ENCODE peak calls at places on chromosomes 1 and 21, in nine cellular contexts. One of them, this sample, is unnamed.

GRCh38 chr1:43530483-43531452 is at the start of gene PTPRF:
- DNase-seq in glutamatergic neuron: peak; percentile 74
- DNase-seq in stimulated activated CD4-positive, alpha-beta T cell treated with anti-CD3 and anti-CD28 coated beads, Interleukin-2, amount 100 ng/mL, for 48 hours: peak; percentile 44
- DNase-seq in effector CD4-positive, alpha-beta T cell: no peak
- DNase-seq in psoas muscle: peak; percentile 62
- DNase-seq in CD8-positive, alpha-beta memory T cell: peak; percentile 15
- DNase-seq in naive B cell: peak; percentile 13
- DNase-seq in GM12892: no peak
- DNase-seq in stimulated activated CD8-positive, alpha-beta memory T cell treated with anti-CD3 and anti-CD28 coated beads, Interleukin-4, amount 100 ng/mL, for 1 hour: no peak
- DNase-seq in this sample: peak; percentile 23

GRCh38 chr1:10429868-10430215 is 391 bp upstream of the CENPS start:
- DNase-seq in glutamatergic neuron: no peak
- DNase-seq in stimulated activated CD4-positive, alpha-beta T cell treated with anti-CD3 and anti-CD28 coated beads, Interleukin-2, amount 100 ng/mL, for 48 hours: no peak
- DNase-seq in effector CD4-positive, alpha-beta T cell: no peak
- DNase-seq in psoas muscle: no peak
- DNase-seq in CD8-positive, alpha-beta memory T cell: no peak
- DNase-seq in naive B cell: no peak
- DNase-seq in GM12892: no peak
- DNase-seq in stimulated activated CD8-positive, alpha-beta memory T cell treated with anti-CD3 and anti-CD28 coated beads, Interleukin-4, amount 100 ng/mL, for 1 hour: no peak
- DNase-seq in this sample: no peak

GRCh38 chr1:94731891-94732290 is 88.3 kb upstream of the SLC44A3 start:
- DNase-seq in glutamatergic neuron: no peak
- DNase-seq in stimulated activated CD4-positive, alpha-beta T cell treated with anti-CD3 and anti-CD28 coated beads, Interleukin-2, amount 100 ng/mL, for 48 hours: no peak
- DNase-seq in effector CD4-positive, alpha-beta T cell: no peak
- DNase-seq in psoas muscle: no peak
- DNase-seq in CD8-positive, alpha-beta memory T cell: no peak
- DNase-seq in naive B cell: no peak
- DNase-seq in GM12892: no peak
- DNase-seq in stimulated activated CD8-positive, alpha-beta memory T cell treated with anti-CD3 and anti-CD28 coated beads, Interleukin-4, amount 100 ng/mL, for 1 hour: no peak
- DNase-seq in this sample: no peak

GRCh38 chr1:171597203-171597602 is 24.8 kb upstream of the MYOCOS start:
- DNase-seq in glutamatergic neuron: no peak
- DNase-seq in stimulated activated CD4-positive, alpha-beta T cell treated with anti-CD3 and anti-CD28 coated beads, Interleukin-2, amount 100 ng/mL, for 48 hours: no peak
- DNase-seq in effector CD4-positive, alpha-beta T cell: no peak
- DNase-seq in psoas muscle: no peak
- DNase-seq in CD8-positive, alpha-beta memory T cell: no peak
- DNase-seq in naive B cell: no peak
- DNase-seq in GM12892: no peak
- DNase-seq in stimulated activated CD8-positive, alpha-beta memory T cell treated with anti-CD3 and anti-CD28 coated beads, Interleukin-4, amount 100 ng/mL, for 1 hour: no peak
- DNase-seq in this sample: no peak

GRCh38 chr1:89986020-89986419 is 8.9 kb upstream of the ZNF326 start:
- DNase-seq in glutamatergic neuron: no peak
- DNase-seq in stimulated activated CD4-positive, alpha-beta T cell treated with anti-CD3 and anti-CD28 coated beads, Interleukin-2, amount 100 ng/mL, for 48 hours: no peak
- DNase-seq in effector CD4-positive, alpha-beta T cell: no peak
- DNase-seq in psoas muscle: no peak
- DNase-seq in CD8-positive, alpha-beta memory T cell: no peak
- DNase-seq in naive B cell: no peak
- DNase-seq in GM12892: no peak
- DNase-seq in stimulated activated CD8-positive, alpha-beta memory T cell treated with anti-CD3 and anti-CD28 coated beads, Interleukin-4, amount 100 ng/mL, for 1 hour: no peak
- DNase-seq in this sample: no peak

GRCh38 chr1:41713141-41713540 is 205.6 kb downstream of the HIVEP3 start:
- DNase-seq in glutamatergic neuron: no peak
- DNase-seq in stimulated activated CD4-positive, alpha-beta T cell treated with anti-CD3 and anti-CD28 coated beads, Interleukin-2, amount 100 ng/mL, for 48 hours: no peak
- DNase-seq in effector CD4-positive, alpha-beta T cell: no peak
- DNase-seq in psoas muscle: no peak
- DNase-seq in CD8-positive, alpha-beta memory T cell: no peak
- DNase-seq in naive B cell: no peak
- DNase-seq in GM12892: no peak
- DNase-seq in stimulated activated CD8-positive, alpha-beta memory T cell treated with anti-CD3 and anti-CD28 coated beads, Interleukin-4, amount 100 ng/mL, for 1 hour: no peak
- DNase-seq in this sample: no peak

GRCh38 chr1:38088366-38088765 is 41.8 kb upstream of the POU3F1 start:
- DNase-seq in glutamatergic neuron: no peak
- DNase-seq in stimulated activated CD4-positive, alpha-beta T cell treated with anti-CD3 and anti-CD28 coated beads, Interleukin-2, amount 100 ng/mL, for 48 hours: no peak
- DNase-seq in effector CD4-positive, alpha-beta T cell: no peak
- DNase-seq in psoas muscle: no peak
- DNase-seq in CD8-positive, alpha-beta memory T cell: no peak
- DNase-seq in naive B cell: no peak
- DNase-seq in GM12892: no peak
- DNase-seq in stimulated activated CD8-positive, alpha-beta memory T cell treated with anti-CD3 and anti-CD28 coated beads, Interleukin-4, amount 100 ng/mL, for 1 hour: no peak
- DNase-seq in this sample: no peak

GRCh38 chr1:154431586-154432373 is 26.6 kb downstream of the IL6R start:
- DNase-seq in glutamatergic neuron: no peak
- DNase-seq in stimulated activated CD4-positive, alpha-beta T cell treated with anti-CD3 and anti-CD28 coated beads, Interleukin-2, amount 100 ng/mL, for 48 hours: peak; percentile 55
- DNase-seq in effector CD4-positive, alpha-beta T cell: no peak
- DNase-seq in psoas muscle: peak; percentile 70
- DNase-seq in CD8-positive, alpha-beta memory T cell: no peak
- DNase-seq in naive B cell: no peak
- DNase-seq in GM12892: no peak
- DNase-seq in stimulated activated CD8-positive, alpha-beta memory T cell treated with anti-CD3 and anti-CD28 coated beads, Interleukin-4, amount 100 ng/mL, for 1 hour: no peak
- DNase-seq in this sample: peak; percentile 25

GRCh38 chr1:115643636-115644035 is 1.9 kb downstream of the VANGL1 start:
- DNase-seq in glutamatergic neuron: no peak
- DNase-seq in stimulated activated CD4-positive, alpha-beta T cell treated with anti-CD3 and anti-CD28 coated beads, Interleukin-2, amount 100 ng/mL, for 48 hours: no peak
- DNase-seq in effector CD4-positive, alpha-beta T cell: no peak
- DNase-seq in psoas muscle: no peak
- DNase-seq in CD8-positive, alpha-beta memory T cell: no peak
- DNase-seq in naive B cell: no peak
- DNase-seq in GM12892: no peak
- DNase-seq in stimulated activated CD8-positive, alpha-beta memory T cell treated with anti-CD3 and anti-CD28 coated beads, Interleukin-4, amount 100 ng/mL, for 1 hour: no peak
- DNase-seq in this sample: no peak

GRCh38 chr1:198771562-198772153 is 132.8 kb downstream of the PTPRC start:
- DNase-seq in glutamatergic neuron: no peak
- DNase-seq in stimulated activated CD4-positive, alpha-beta T cell treated with anti-CD3 and anti-CD28 coated beads, Interleukin-2, amount 100 ng/mL, for 48 hours: no peak
- DNase-seq in effector CD4-positive, alpha-beta T cell: no peak
- DNase-seq in psoas muscle: no peak
- DNase-seq in CD8-positive, alpha-beta memory T cell: no peak
- DNase-seq in naive B cell: peak; percentile 19
- DNase-seq in GM12892: no peak
- DNase-seq in stimulated activated CD8-positive, alpha-beta memory T cell treated with anti-CD3 and anti-CD28 coated beads, Interleukin-4, amount 100 ng/mL, for 1 hour: no peak
- DNase-seq in this sample: no peak

GRCh38 chr1:31135973-31136600 is 70.6 kb upstream of the PUM1 start:
- DNase-seq in glutamatergic neuron: no peak
- DNase-seq in stimulated activated CD4-positive, alpha-beta T cell treated with anti-CD3 and anti-CD28 coated beads, Interleukin-2, amount 100 ng/mL, for 48 hours: no peak
- DNase-seq in effector CD4-positive, alpha-beta T cell: no peak
- DNase-seq in psoas muscle: no peak
- DNase-seq in CD8-positive, alpha-beta memory T cell: no peak
- DNase-seq in naive B cell: no peak
- DNase-seq in GM12892: no peak
- DNase-seq in stimulated activated CD8-positive, alpha-beta memory T cell treated with anti-CD3 and anti-CD28 coated beads, Interleukin-4, amount 100 ng/mL, for 1 hour: no peak
- DNase-seq in this sample: no peak

GRCh38 chr1:46198026-46198826 is at the start of gene POMGNT1:
- DNase-seq in glutamatergic neuron: peak; percentile 80
- DNase-seq in stimulated activated CD4-positive, alpha-beta T cell treated with anti-CD3 and anti-CD28 coated beads, Interleukin-2, amount 100 ng/mL, for 48 hours: peak; percentile 68
- DNase-seq in effector CD4-positive, alpha-beta T cell: peak; percentile 58
- DNase-seq in psoas muscle: peak; percentile 78
- DNase-seq in CD8-positive, alpha-beta memory T cell: peak; percentile 67
- DNase-seq in naive B cell: peak; percentile 73
- DNase-seq in GM12892: peak; percentile 98
- DNase-seq in stimulated activated CD8-positive, alpha-beta memory T cell treated with anti-CD3 and anti-CD28 coated beads, Interleukin-4, amount 100 ng/mL, for 1 hour: peak; percentile 35
- DNase-seq in this sample: peak; percentile 66

GRCh38 chr21:32463367-32463766 is 50.9 kb downstream of the EVA1C start:
- DNase-seq in glutamatergic neuron: no peak
- DNase-seq in stimulated activated CD4-positive, alpha-beta T cell treated with anti-CD3 and anti-CD28 coated beads, Interleukin-2, amount 100 ng/mL, for 48 hours: no peak
- DNase-seq in effector CD4-positive, alpha-beta T cell: no peak
- DNase-seq in psoas muscle: no peak
- DNase-seq in CD8-positive, alpha-beta memory T cell: no peak
- DNase-seq in naive B cell: no peak
- DNase-seq in GM12892: no peak
- DNase-seq in stimulated activated CD8-positive, alpha-beta memory T cell treated with anti-CD3 and anti-CD28 coated beads, Interleukin-4, amount 100 ng/mL, for 1 hour: no peak
- DNase-seq in this sample: no peak

GRCh38 chr1:112673589-112674439 is 645 bp upstream of the MOV10 start:
- DNase-seq in glutamatergic neuron: no peak
- DNase-seq in stimulated activated CD4-positive, alpha-beta T cell treated with anti-CD3 and anti-CD28 coated beads, Interleukin-2, amount 100 ng/mL, for 48 hours: no peak
- DNase-seq in effector CD4-positive, alpha-beta T cell: no peak
- DNase-seq in psoas muscle: no peak
- DNase-seq in CD8-positive, alpha-beta memory T cell: no peak
- DNase-seq in naive B cell: peak; percentile 13
- DNase-seq in GM12892: no peak
- DNase-seq in stimulated activated CD8-positive, alpha-beta memory T cell treated with anti-CD3 and anti-CD28 coated beads, Interleukin-4, amount 100 ng/mL, for 1 hour: no peak
- DNase-seq in this sample: no peak

GRCh38 chr1:19478241-19478780 is 7.0 kb downstream of the CAPZB start:
- DNase-seq in glutamatergic neuron: no peak
- DNase-seq in stimulated activated CD4-positive, alpha-beta T cell treated with anti-CD3 and anti-CD28 coated beads, Interleukin-2, amount 100 ng/mL, for 48 hours: no peak
- DNase-seq in effector CD4-positive, alpha-beta T cell: no peak
- DNase-seq in psoas muscle: no peak
- DNase-seq in CD8-positive, alpha-beta memory T cell: no peak
- DNase-seq in naive B cell: no peak
- DNase-seq in GM12892: no peak
- DNase-seq in stimulated activated CD8-positive, alpha-beta memory T cell treated with anti-CD3 and anti-CD28 coated beads, Interleukin-4, amount 100 ng/mL, for 1 hour: no peak
- DNase-seq in this sample: no peak

GRCh38 chr1:38576241-38576640 is 283.3 kb downstream of the RRAGC start:
- DNase-seq in glutamatergic neuron: no peak
- DNase-seq in stimulated activated CD4-positive, alpha-beta T cell treated with anti-CD3 and anti-CD28 coated beads, Interleukin-2, amount 100 ng/mL, for 48 hours: no peak
- DNase-seq in effector CD4-positive, alpha-beta T cell: no peak
- DNase-seq in psoas muscle: no peak
- DNase-seq in CD8-positive, alpha-beta memory T cell: no peak
- DNase-seq in naive B cell: no peak
- DNase-seq in GM12892: no peak
- DNase-seq in stimulated activated CD8-positive, alpha-beta memory T cell treated with anti-CD3 and anti-CD28 coated beads, Interleukin-4, amount 100 ng/mL, for 1 hour: no peak
- DNase-seq in this sample: no peak

GRCh38 chr1:167345386-167345733 is 124.7 kb downstream of the POU2F1 start:
- DNase-seq in glutamatergic neuron: no peak
- DNase-seq in stimulated activated CD4-positive, alpha-beta T cell treated with anti-CD3 and anti-CD28 coated beads, Interleukin-2, amount 100 ng/mL, for 48 hours: no peak
- DNase-seq in effector CD4-positive, alpha-beta T cell: no peak
- DNase-seq in psoas muscle: no peak
- DNase-seq in CD8-positive, alpha-beta memory T cell: no peak
- DNase-seq in naive B cell: no peak
- DNase-seq in GM12892: no peak
- DNase-seq in stimulated activated CD8-positive, alpha-beta memory T cell treated with anti-CD3 and anti-CD28 coated beads, Interleukin-4, amount 100 ng/mL, for 1 hour: no peak
- DNase-seq in this sample: no peak

GRCh38 chr1:90835661-90836344 is 118.7 kb upstream of the BARHL2 start:
- DNase-seq in glutamatergic neuron: peak; percentile 24
- DNase-seq in stimulated activated CD4-positive, alpha-beta T cell treated with anti-CD3 and anti-CD28 coated beads, Interleukin-2, amount 100 ng/mL, for 48 hours: no peak
- DNase-seq in effector CD4-positive, alpha-beta T cell: no peak
- DNase-seq in psoas muscle: peak; percentile 30
- DNase-seq in CD8-positive, alpha-beta memory T cell: no peak
- DNase-seq in naive B cell: peak; percentile 18
- DNase-seq in GM12892: no peak
- DNase-seq in stimulated activated CD8-positive, alpha-beta memory T cell treated with anti-CD3 and anti-CD28 coated beads, Interleukin-4, amount 100 ng/mL, for 1 hour: no peak
- DNase-seq in this sample: no peak

GRCh38 chr1:184647471-184647870 is 107.2 kb downstream of the EDEM3 start:
- DNase-seq in glutamatergic neuron: no peak
- DNase-seq in stimulated activated CD4-positive, alpha-beta T cell treated with anti-CD3 and anti-CD28 coated beads, Interleukin-2, amount 100 ng/mL, for 48 hours: no peak
- DNase-seq in effector CD4-positive, alpha-beta T cell: no peak
- DNase-seq in psoas muscle: no peak
- DNase-seq in CD8-positive, alpha-beta memory T cell: no peak
- DNase-seq in naive B cell: no peak
- DNase-seq in GM12892: no peak
- DNase-seq in stimulated activated CD8-positive, alpha-beta memory T cell treated with anti-CD3 and anti-CD28 coated beads, Interleukin-4, amount 100 ng/mL, for 1 hour: no peak
- DNase-seq in this sample: no peak

GRCh38 chr1:172948457-172948856 is 102.3 kb downstream of the TNFSF18 start:
- DNase-seq in glutamatergic neuron: no peak
- DNase-seq in stimulated activated CD4-positive, alpha-beta T cell treated with anti-CD3 and anti-CD28 coated beads, Interleukin-2, amount 100 ng/mL, for 48 hours: no peak
- DNase-seq in effector CD4-positive, alpha-beta T cell: no peak
- DNase-seq in psoas muscle: no peak
- DNase-seq in CD8-positive, alpha-beta memory T cell: no peak
- DNase-seq in naive B cell: no peak
- DNase-seq in GM12892: no peak
- DNase-seq in stimulated activated CD8-positive, alpha-beta memory T cell treated with anti-CD3 and anti-CD28 coated beads, Interleukin-4, amount 100 ng/mL, for 1 hour: no peak
- DNase-seq in this sample: no peak

GRCh38 chr1:155507960-155508359 is 54.6 kb downstream of the ASH1L start:
- DNase-seq in glutamatergic neuron: no peak
- DNase-seq in stimulated activated CD4-positive, alpha-beta T cell treated with anti-CD3 and anti-CD28 coated beads, Interleukin-2, amount 100 ng/mL, for 48 hours: no peak
- DNase-seq in effector CD4-positive, alpha-beta T cell: no peak
- DNase-seq in psoas muscle: no peak
- DNase-seq in CD8-positive, alpha-beta memory T cell: no peak
- DNase-seq in naive B cell: no peak
- DNase-seq in GM12892: no peak
- DNase-seq in stimulated activated CD8-positive, alpha-beta memory T cell treated with anti-CD3 and anti-CD28 coated beads, Interleukin-4, amount 100 ng/mL, for 1 hour: no peak
- DNase-seq in this sample: no peak

GRCh38 chr1:115596080-115596795 is 45.5 kb upstream of the VANGL1 start:
- DNase-seq in glutamatergic neuron: no peak
- DNase-seq in stimulated activated CD4-positive, alpha-beta T cell treated with anti-CD3 and anti-CD28 coated beads, Interleukin-2, amount 100 ng/mL, for 48 hours: no peak
- DNase-seq in effector CD4-positive, alpha-beta T cell: no peak
- DNase-seq in psoas muscle: no peak
- DNase-seq in CD8-positive, alpha-beta memory T cell: no peak
- DNase-seq in naive B cell: no peak
- DNase-seq in GM12892: no peak
- DNase-seq in stimulated activated CD8-positive, alpha-beta memory T cell treated with anti-CD3 and anti-CD28 coated beads, Interleukin-4, amount 100 ng/mL, for 1 hour: no peak
- DNase-seq in this sample: no peak

GRCh38 chr1:46448109-46448911 is 41.3 kb upstream of the DMBX1 start:
- DNase-seq in glutamatergic neuron: peak; percentile 55
- DNase-seq in stimulated activated CD4-positive, alpha-beta T cell treated with anti-CD3 and anti-CD28 coated beads, Interleukin-2, amount 100 ng/mL, for 48 hours: no peak
- DNase-seq in effector CD4-positive, alpha-beta T cell: no peak
- DNase-seq in psoas muscle: peak; percentile 32
- DNase-seq in CD8-positive, alpha-beta memory T cell: no peak
- DNase-seq in naive B cell: no peak
- DNase-seq in GM12892: no peak
- DNase-seq in stimulated activated CD8-positive, alpha-beta memory T cell treated with anti-CD3 and anti-CD28 coated beads, Interleukin-4, amount 100 ng/mL, for 1 hour: no peak
- DNase-seq in this sample: no peak